ENCODE peak calls at places on chromosomes 11 and 22, in seven cellular contexts. D, G, W, H, S, Y and T are unnamed samples.

GRCh38 chr11:13038366-13038765 is 29.2 kb downstream of the RASSF10 start:
- DNase-seq in D (no peak), G (no peak), W (no peak), H (peak), S (no peak), Y (no peak), T (no peak)

GRCh38 chr11:90204832-90205646 is 17.8 kb downstream of the CHORDC1 start:
- DNase-seq in D (no peak), G (no peak), W (peak), H (peak), S (peak), Y (no peak), T (peak)

GRCh38 chr11:122882809-122883681 is 486 bp downstream of the JHY start:
- DNase-seq in D (peak), G (peak), W (peak), H (peak), S (peak), Y (peak), T (peak)

GRCh38 chr11:73983764-73984543 is 1.3 kb upstream of the UCP2 start:
- DNase-seq in D (peak), G (no peak), W (no peak), H (no peak), S (no peak), Y (no peak), T (no peak)

GRCh38 chr11:7889985-7890384 is 41.1 kb downstream of the OR10A6 start:
- DNase-seq in D (no peak), G (no peak), W (no peak), H (no peak), S (no peak), Y (no peak), T (no peak)

GRCh38 chr11:122598971-122599370 is 56.6 kb upstream of the UBASH3B start:
- DNase-seq in D (no peak), G (no peak), W (no peak), H (peak), S (no peak), Y (no peak), T (no peak)

GRCh38 chr11:15775051-15775541 is 581.2 kb downstream of the SOX6 start:
- DNase-seq in D (no peak), G (no peak), W (no peak), H (no peak), S (no peak), Y (no peak), T (no peak)

GRCh38 chr11:62708423-62709261 is 1.2 kb downstream of the GNG3 start:
- DNase-seq in D (no peak), G (no peak), W (no peak), H (no peak), S (peak), Y (peak), T (peak)

GRCh38 chr22:26555478-26555877 is 34.5 kb downstream of the TPST2 start:
- DNase-seq in D (no peak), G (no peak), W (no peak), H (no peak), S (no peak), Y (no peak), T (no peak)

GRCh38 chr11:11998091-11998781 is 10.2 kb downstream of the DKK3 start:
- DNase-seq in D (no peak), G (peak), W (no peak), H (peak), S (no peak), Y (no peak), T (peak)

GRCh38 chr11:111765320-111765983 is 737 bp downstream of the PPP2R1B start:
- DNase-seq in D (peak), G (no peak), W (peak), H (peak), S (no peak), Y (no peak), T (no peak)

GRCh38 chr11:96704847-96705246 is 315.0 kb downstream of the JRKL start:
- DNase-seq in D (no peak), G (no peak), W (no peak), H (no peak), S (no peak), Y (no peak), T (no peak)

GRCh38 chr22:35891442-35891841 is 137.2 kb downstream of the RBFOX2 start:
- DNase-seq in D (no peak), G (no peak), W (no peak), H (no peak), S (no peak), Y (no peak), T (no peak)

GRCh38 chr11:520428-521178 is 13.6 kb upstream of the RNH1 start:
- DNase-seq in D (peak), G (no peak), W (no peak), H (no peak), S (no peak), Y (no peak), T (no peak)

GRCh38 chr22:27507066-27507715 is 294.4 kb downstream of the MN1 start:
- DNase-seq in D (no peak), G (no peak), W (no peak), H (no peak), S (no peak), Y (no peak), T (no peak)

GRCh38 chr11:2462986-2463765 is 18.4 kb downstream of the KCNQ1 start:
- DNase-seq in D (peak), G (no peak), W (no peak), H (no peak), S (no peak), Y (no peak), T (peak)

GRCh38 chr11:122036022-122036421 is 80.0 kb downstream of the BLID start:
- DNase-seq in D (no peak), G (peak), W (no peak), H (no peak), S (no peak), Y (no peak), T (no peak)

GRCh38 chr11:126153006-126153405 is 58.4 kb downstream of the RPUSD4 start:
- DNase-seq in D (no peak), G (no peak), W (no peak), H (no peak), S (no peak), Y (no peak), T (no peak)

GRCh38 chr11:69333906-69334305 is 40.0 kb downstream of the MYEOV start:
- DNase-seq in D (no peak), G (no peak), W (no peak), H (no peak), S (no peak), Y (no peak), T (no peak)

GRCh38 chr11:3073029-3073435 is 15.8 kb upstream of the CARS1 start:
- DNase-seq in D (no peak), G (peak), W (no peak), H (no peak), S (no peak), Y (no peak), T (no peak)

GRCh38 chr22:28627791-28628190 is 51.8 kb downstream of the TTC28 start:
- DNase-seq in D (no peak), G (no peak), W (no peak), H (no peak), S (no peak), Y (no peak), T (no peak)

GRCh38 chr22:19800761-19801244 is 40.2 kb downstream of the TBX1 start:
- DNase-seq in D (no peak), G (no peak), W (no peak), H (no peak), S (no peak), Y (no peak), T (no peak)

GRCh38 chr11:81915045-81915444 is 818.6 kb downstream of the FAM181B start:
- DNase-seq in D (no peak), G (no peak), W (no peak), H (no peak), S (no peak), Y (no peak), T (no peak)

GRCh38 chr11:133541331-133542095 is 9.2 kb upstream of the OPCML start:
- DNase-seq in D (no peak), G (no peak), W (no peak), H (no peak), S (no peak), Y (no peak), T (no peak)

GRCh38 chr11:128627666-128628342 is 40.4 kb upstream of the ETS1 start:
- DNase-seq in D (no peak), G (no peak), W (no peak), H (no peak), S (no peak), Y (no peak), T (no peak)

GRCh38 chr11:75813622-75814039 is 1.4 kb upstream of the UVRAG start:
- DNase-seq in D (no peak), G (no peak), W (no peak), H (no peak), S (no peak), Y (no peak), T (no peak)

GRCh38 chr11:88709567-88709966 is 356.2 kb downstream of the GRM5 start:
- DNase-seq in D (no peak), G (no peak), W (no peak), H (peak), S (peak), Y (no peak), T (no peak)

GRCh38 chr22:30459206-30460052 is 12.4 kb downstream of the SEC14L3 start:
- DNase-seq in D (no peak), G (no peak), W (no peak), H (peak), S (no peak), Y (no peak), T (no peak)

GRCh38 chr22:43239956-43240355 is 53.0 kb upstream of the TTLL12 start:
- DNase-seq in D (no peak), G (no peak), W (no peak), H (no peak), S (no peak), Y (no peak), T (no peak)

GRCh38 chr11:61912991-61913698 is 4.2 kb downstream of the RAB3IL1 start:
- DNase-seq in D (peak), G (no peak), W (no peak), H (no peak), S (no peak), Y (no peak), T (no peak)

GRCh38 chr11:1339066-1339675 is 29.7 kb upstream of the TOLLIP start:
- DNase-seq in D (no peak), G (no peak), W (no peak), H (no peak), S (no peak), Y (no peak), T (no peak)